ENCODE peak calls at places on chromosomes 6 and 20, in nine cellular contexts. R, A, P, V, I, W, S, T and H are unnamed samples.

GRCh38 chr20:46194409-46194808 is 76.3 kb downstream of the CD40 start:
- DNase-seq in R (no peak), A (no peak), P (no peak), V (no peak), I (no peak), W (no peak), S (no peak), T (no peak), H (no peak)

GRCh38 chr6:159540152-159540551 is 152.9 kb downstream of the SOD2 start:
- DNase-seq in R (no peak), A (no peak), P (no peak), V (no peak), I (peak), W (no peak), S (peak), T (no peak), H (no peak)

GRCh38 chr20:25496968-25497401 is 88.3 kb downstream of the NINL start:
- DNase-seq in R (no peak), A (no peak), P (no peak), V (no peak), I (no peak), W (no peak), S (no peak), T (no peak), H (no peak)

GRCh38 chr6:137767931-137768690 is 98.9 kb upstream of the TNFAIP3 start:
- DNase-seq in R (no peak), A (no peak), P (peak), V (peak), I (no peak), W (peak), S (no peak), T (no peak), H (no peak)

GRCh38 chr6:52399511-52400315 is 20.4 kb upstream of the EFHC1 start:
- DNase-seq in R (peak), A (peak), P (no peak), V (peak), I (peak), W (peak), S (peak), T (peak), H (no peak)

GRCh38 chr6:12258191-12258590 is 32.0 kb upstream of the EDN1 start:
- DNase-seq in R (no peak), A (no peak), P (no peak), V (no peak), I (no peak), W (no peak), S (no peak), T (no peak), H (no peak)

GRCh38 chr6:144582939-144583613 is 297.9 kb downstream of the UTRN start:
- DNase-seq in R (peak), A (no peak), P (peak), V (peak), I (peak), W (peak), S (peak), T (peak), H (no peak)

GRCh38 chr6:72948153-72948552 is 277.1 kb downstream of the KHDC1L start:
- DNase-seq in R (no peak), A (no peak), P (no peak), V (no peak), I (no peak), W (no peak), S (no peak), T (no peak), H (no peak)

GRCh38 chr20:45934046-45934586 is 367 bp upstream of the PCIF1 start:
- DNase-seq in R (no peak), A (peak), P (peak), V (no peak), I (no peak), W (peak), S (no peak), T (no peak), H (no peak)

GRCh38 chr6:170262481-170263088 is 28.3 kb downstream of the DLL1 start:
- DNase-seq in R (no peak), A (no peak), P (no peak), V (no peak), I (no peak), W (no peak), S (no peak), T (no peak), H (no peak)

GRCh38 chr6:11214911-11215310 is 17.6 kb downstream of the NEDD9 start:
- DNase-seq in R (no peak), A (no peak), P (no peak), V (no peak), I (no peak), W (no peak), S (no peak), T (no peak), H (no peak)

GRCh38 chr6:101851911-101852310 is 458.4 kb downstream of the GRIK2 start:
- DNase-seq in R (no peak), A (no peak), P (no peak), V (no peak), I (no peak), W (peak), S (no peak), T (no peak), H (no peak)

GRCh38 chr6:41712651-41713103 is 22.7 kb downstream of the TFEB start:
- DNase-seq in R (no peak), A (peak), P (no peak), V (no peak), I (no peak), W (no peak), S (no peak), T (no peak), H (no peak)

GRCh38 chr20:46374383-46374782 is 32.0 kb downstream of the ELMO2 start:
- DNase-seq in R (no peak), A (no peak), P (no peak), V (no peak), I (no peak), W (no peak), S (no peak), T (no peak), H (no peak)

GRCh38 chr6:17511084-17511483 is 89.0 kb upstream of the FAM8A1 start:
- DNase-seq in R (no peak), A (no peak), P (no peak), V (no peak), I (no peak), W (no peak), S (no peak), T (no peak), H (no peak)

GRCh38 chr20:51536116-51537069 is 6.1 kb downstream of the NFATC2 start:
- DNase-seq in R (peak), A (no peak), P (no peak), V (no peak), I (no peak), W (no peak), S (no peak), T (no peak), H (no peak)

GRCh38 chr20:5136096-5136495 is 9.3 kb downstream of the CDS2 start:
- DNase-seq in R (no peak), A (no peak), P (no peak), V (no peak), I (no peak), W (no peak), S (no peak), T (no peak), H (no peak)

GRCh38 chr6:30915591-30915946 is 1.5 kb downstream of the VARS2 start:
- DNase-seq in R (peak), A (peak), P (no peak), V (peak), I (no peak), W (peak), S (peak), T (peak), H (no peak)

GRCh38 chr6:20232188-20232587 is 19.9 kb upstream of the MBOAT1 start:
- DNase-seq in R (no peak), A (no peak), P (no peak), V (no peak), I (no peak), W (no peak), S (no peak), T (no peak), H (no peak)

GRCh38 chr6:111709615-111710398 is 104.1 kb upstream of the TRAF3IP2 start:
- DNase-seq in R (peak), A (peak), P (peak), V (peak), I (peak), W (peak), S (peak), T (peak), H (no peak)

GRCh38 chr6:164078551-164079274 is 664.2 kb downstream of the QKI start:
- DNase-seq in R (no peak), A (no peak), P (no peak), V (no peak), I (no peak), W (no peak), S (no peak), T (peak), H (no peak)

GRCh38 chr20:10708342-10709185 is 34.8 kb upstream of the JAG1 start:
- DNase-seq in R (no peak), A (no peak), P (no peak), V (no peak), I (no peak), W (peak), S (no peak), T (peak), H (no peak)

GRCh38 chr6:37897321-37897720 is 77.8 kb downstream of the ZFAND3 start:
- DNase-seq in R (no peak), A (no peak), P (no peak), V (no peak), I (no peak), W (peak), S (no peak), T (no peak), H (no peak)

GRCh38 chr6:139508023-139508422 is 133.6 kb upstream of the CITED2 start:
- DNase-seq in R (no peak), A (no peak), P (no peak), V (no peak), I (no peak), W (no peak), S (no peak), T (no peak), H (no peak)

GRCh38 chr6:6315660-6316059 is 4.8 kb downstream of the F13A1 start:
- DNase-seq in R (peak), A (peak), P (no peak), V (no peak), I (peak), W (peak), S (peak), T (peak), H (no peak)